ENCODE peak calls at places on chromosomes 11 and 22, in four cellular contexts. G, F, N and J are unnamed samples.

GRCh38 chr11:108961095-108961494 is 296.2 kb downstream of the DDX10 start:
- DNase-seq in G (no peak), F (no peak), N (no peak), J (no peak)

GRCh38 chr11:32385998-32386397 is 49.3 kb downstream of the WT1 start:
- DNase-seq in G (peak), F (peak), N (peak), J (peak)

GRCh38 chr11:73184953-73185671 is 33.0 kb upstream of the P2RY2 start:
- DNase-seq in G (peak), F (peak), N (peak), J (peak)

GRCh38 chr11:13831707-13832106 is 130.8 kb upstream of the SPON1 start:
- DNase-seq in G (no peak), F (no peak), N (peak), J (no peak)

GRCh38 chr11:118881130-118881717 is 2.5 kb upstream of the CXCR5 start:
- DNase-seq in G (no peak), F (no peak), N (no peak), J (no peak)

GRCh38 chr22:23500508-23501208 is 79.4 kb downstream of the IGLL1 start:
- DNase-seq in G (no peak), F (no peak), N (no peak), J (no peak)

GRCh38 chr11:113113801-113114451 is 152.7 kb downstream of the NCAM1 start:
- DNase-seq in G (no peak), F (no peak), N (peak), J (no peak)

GRCh38 chr11:117710211-117710610 is 86.8 kb downstream of the DSCAML1 start:
- DNase-seq in G (no peak), F (no peak), N (no peak), J (no peak)

GRCh38 chr11:17646451-17647145 is 72.8 kb upstream of the MYOD1 start:
- DNase-seq in G (no peak), F (no peak), N (no peak), J (no peak)

GRCh38 chr11:47412152-47412746 is 3.9 kb downstream of the SLC39A13 start:
- DNase-seq in G (peak), F (peak), N (peak), J (peak)

GRCh38 chr22:44668190-44668885 is 33.7 kb upstream of the PRR5 start:
- DNase-seq in G (no peak), F (no peak), N (no peak), J (peak)

GRCh38 chr22:40979871-40980270 is 28.7 kb downstream of the RBX1 start:
- DNase-seq in G (no peak), F (no peak), N (no peak), J (no peak)

GRCh38 chr22:28799125-28799833 is 1.1 kb downstream of the XBP1 start:
- DNase-seq in G (peak), F (peak), N (peak), J (peak)

GRCh38 chr22:48931452-48931851 is 896.2 kb downstream of the BRD1 start:
- DNase-seq in G (no peak), F (no peak), N (no peak), J (no peak)

GRCh38 chr22:17788528-17789378 is 14.5 kb upstream of the BID start:
- DNase-seq in G (no peak), F (no peak), N (no peak), J (no peak)

GRCh38 chr11:82863209-82863608 is 37.0 kb downstream of the PRCP start:
- DNase-seq in G (no peak), F (no peak), N (no peak), J (no peak)

GRCh38 chr11:90392692-90393091 is 169.8 kb upstream of the CHORDC1 start:
- DNase-seq in G (no peak), F (no peak), N (no peak), J (no peak)

GRCh38 chr11:63978551-63979235 is 4.3 kb downstream of the COX8A start:
- DNase-seq in G (no peak), F (no peak), N (no peak), J (no peak)

GRCh38 chr22:50489363-50490243 is 2.9 kb downstream of the MIOX start:
- DNase-seq in G (no peak), F (no peak), N (no peak), J (no peak)

GRCh38 chr11:9717719-9718118 is 53.8 kb downstream of the SWAP70 start:
- DNase-seq in G (no peak), F (no peak), N (peak), J (no peak)

GRCh38 chr11:131739243-131739882 is 368.9 kb downstream of the NTM start:
- DNase-seq in G (no peak), F (no peak), N (peak), J (no peak)

GRCh38 chr11:19738124-19738523 is 25.5 kb downstream of the NAV2 start:
- DNase-seq in G (no peak), F (no peak), N (peak), J (no peak)

GRCh38 chr11:8865304-8865703 is 45.7 kb upstream of the AKIP1 start:
- DNase-seq in G (no peak), F (no peak), N (no peak), J (no peak)

GRCh38 chr11:70509476-70509875 is 111.1 kb downstream of the CTTN start:
- DNase-seq in G (no peak), F (no peak), N (no peak), J (no peak)

GRCh38 chr11:133819916-133820315 is 25.4 kb downstream of the SPATA19 start:
- DNase-seq in G (no peak), F (no peak), N (no peak), J (no peak)

GRCh38 chr11:63767415-63768231 is 952 bp downstream of the ZFTA start:
- DNase-seq in G (peak), F (peak), N (peak), J (no peak)

GRCh38 chr11:12639388-12639787 is 34.8 kb upstream of the TEAD1 start:
- DNase-seq in G (no peak), F (no peak), N (no peak), J (no peak)

GRCh38 chr11:121889931-121890330 is 226.1 kb downstream of the BLID start:
- DNase-seq in G (no peak), F (no peak), N (peak), J (no peak)

GRCh38 chr11:45174963-45175362 is 28.5 kb downstream of the PRDM11 start:
- DNase-seq in G (no peak), F (no peak), N (no peak), J (no peak)

GRCh38 chr11:12485328-12485727 is 108.0 kb downstream of the PARVA start:
- DNase-seq in G (no peak), F (no peak), N (no peak), J (no peak)